ENCODE peak calls at places on chromosomes 7 and 10, in nine cellular contexts. P, C, X, R, G, T, K, S and D are unnamed samples.
A peak's percentile ranks its signal among the peaks of the same experiment; 100 is the strongest.

GRCh38 chr10:98055875-98056516 is 25.6 kb upstream of the CRTAC1 start:
- DNase-seq in P (no peak), C (peak; percentile 83), X (no peak), R (no peak), G (no peak), T (no peak), K (no peak), S (no peak), D (peak; percentile 30)

GRCh38 chr7:118169146-118169545 is 14.8 kb upstream of the LSM8 start:
- DNase-seq in P (no peak), C (no peak), X (no peak), R (no peak), G (peak; percentile 72), T (no peak), K (no peak), S (no peak), D (no peak)

GRCh38 chr10:61669161-61669755 is 6.5 kb downstream of the CABCOCO1 start:
- DNase-seq in P (no peak), C (no peak), X (no peak), R (no peak), G (no peak), T (no peak), K (no peak), S (no peak), D (no peak)

GRCh38 chr10:12965571-12965970 is 35.9 kb downstream of the CCDC3 start:
- DNase-seq in P (no peak), C (no peak), X (no peak), R (no peak), G (peak; percentile 11), T (no peak), K (no peak), S (no peak), D (no peak)

GRCh38 chr7:99504281-99504602 is 220 bp upstream of the ZKSCAN5 start:
- DNase-seq in P (no peak), C (peak; percentile 99), X (no peak), R (no peak), G (no peak), T (no peak), K (no peak), S (no peak), D (peak; percentile 99)

GRCh38 chr7:156949541-156950380 is at the start of gene NOM1:
- DNase-seq in P (peak; percentile 91), C (peak; percentile 95), X (peak; percentile 90), R (peak; percentile 89), G (peak; percentile 95), T (peak; percentile 92), K (peak; percentile 98), S (peak; percentile 90), D (peak; percentile 93)

GRCh38 chr7:41574377-41574776 is 128.5 kb downstream of the INHBA start:
- DNase-seq in P (no peak), C (no peak), X (no peak), R (no peak), G (peak; percentile 63), T (no peak), K (no peak), S (no peak), D (no peak)

GRCh38 chr10:127368937-127369336 is 172.5 kb upstream of the INSYN2A start:
- DNase-seq in P (no peak), C (no peak), X (no peak), R (no peak), G (no peak), T (no peak), K (no peak), S (no peak), D (no peak)

GRCh38 chr7:87875151-87876039 is 765 bp downstream of the SLC25A40 start:
- DNase-seq in P (no peak), C (peak; percentile 3), X (peak; percentile 19), R (peak; percentile 51), G (peak; percentile 32), T (no peak), K (peak; percentile 77), S (peak; percentile 54), D (no peak)

GRCh38 chr7:29193316-29194205 is 1.0 kb upstream of the CHN2 start:
- DNase-seq in P (no peak), C (peak; percentile 31), X (peak; percentile 35), R (no peak), G (peak; percentile 5), T (no peak), K (no peak), S (no peak), D (no peak)

GRCh38 chr7:131608112-131608498 is 51.7 kb upstream of the PODXL start:
- DNase-seq in P (no peak), C (peak; percentile 30), X (no peak), R (no peak), G (no peak), T (no peak), K (no peak), S (no peak), D (peak; percentile 43)

GRCh38 chr7:73774923-73775322 is 4.9 kb upstream of the CLDN3 start:
- DNase-seq in P (no peak), C (no peak), X (no peak), R (no peak), G (peak; percentile 26), T (no peak), K (no peak), S (no peak), D (peak; percentile 36)

GRCh38 chr7:147903871-147904576 is 686.5 kb upstream of the C7orf33 start:
- DNase-seq in P (no peak), C (peak; percentile 65), X (no peak), R (no peak), G (no peak), T (no peak), K (no peak), S (no peak), D (no peak)

GRCh38 chr7:120856621-120857352 is 1.2 kb downstream of the TSPAN12 start:
- DNase-seq in P (peak; percentile 53), C (peak; percentile 86), X (peak; percentile 59), R (peak; percentile 38), G (peak; percentile 47), T (peak; percentile 33), K (peak; percentile 79), S (peak; percentile 59), D (peak; percentile 15)

GRCh38 chr7:37391791-37392672 is 56.6 kb downstream of the ELMO1 start:
- DNase-seq in P (no peak), C (no peak), X (no peak), R (no peak), G (no peak), T (no peak), K (no peak), S (no peak), D (no peak)

DNA sequence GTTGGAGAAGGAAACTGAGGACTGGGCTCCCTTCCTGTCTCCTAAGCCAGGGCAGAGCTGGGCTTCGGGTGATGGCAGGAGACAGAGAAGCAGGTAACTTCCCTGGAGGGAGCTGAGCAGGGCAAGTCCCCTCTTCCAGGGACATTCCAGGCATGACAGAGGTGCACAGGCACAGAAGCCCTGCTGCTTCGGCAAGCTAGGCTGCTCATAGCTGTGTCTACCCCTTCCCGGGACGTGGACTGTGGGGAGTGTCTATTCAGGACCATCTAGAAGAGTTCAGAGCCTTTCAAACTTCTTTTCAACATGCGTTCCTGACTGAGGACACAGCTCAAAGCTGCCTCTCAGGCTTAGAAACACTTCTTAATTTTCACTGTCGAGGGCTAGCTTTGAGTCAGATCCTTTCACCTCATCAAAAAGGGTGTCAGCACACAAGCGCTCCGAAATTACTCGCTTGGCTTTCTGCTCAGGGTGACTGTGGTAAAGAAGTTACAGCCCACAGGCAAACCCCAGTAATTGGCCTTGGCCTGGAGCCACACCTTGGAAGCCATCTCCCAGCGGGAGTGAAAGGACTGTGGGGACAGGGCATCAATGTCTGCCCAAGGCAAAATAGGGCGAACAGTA is 63.7 kb upstream of the STEAP1B start:
- DNase-seq in P (peak; percentile 69), C (peak; percentile 36), X (no peak), R (no peak), G (peak; percentile 51), T (no peak), K (no peak), S (no peak), D (no peak)
- H3K4me1 ChIP-seq in P (peaks cover 73% of the 10 kb centered on the region), C (peaks cover 20% of the 10 kb centered on the region), X (peaks cover 7% of the 10 kb centered on the region), R (peaks cover 56% of the 10 kb centered on the region), G (peaks cover 62% of the 10 kb centered on the region), T (peaks cover 65% of the 10 kb centered on the region), K (peaks cover 5% of the 10 kb centered on the region), S (peaks cover 21% of the 10 kb centered on the region), D (peaks cover 26% of the 10 kb centered on the region)

DNA sequence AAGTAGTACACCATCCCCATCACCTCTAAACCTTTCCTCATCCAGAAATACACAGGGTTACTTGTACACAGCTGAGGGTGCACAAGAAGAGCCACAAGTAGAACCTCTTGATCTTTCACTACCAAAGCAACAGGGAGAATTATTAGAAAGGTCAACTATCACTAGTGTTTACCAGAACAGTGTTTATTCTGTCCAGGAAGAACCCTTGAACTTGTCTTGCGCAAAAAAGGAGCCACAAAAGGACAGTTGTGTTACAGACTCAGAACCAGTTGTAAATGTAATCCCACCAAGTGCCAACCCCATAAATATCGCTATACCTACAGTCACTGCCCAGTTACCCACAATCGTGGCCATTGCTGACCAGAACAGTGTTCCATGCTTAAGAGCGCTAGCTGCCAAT is 202.4 kb downstream of the ZEB1 start:
- DNase-seq in P (no peak), C (no peak), X (no peak), R (no peak), G (no peak), T (no peak), K (no peak), S (no peak), D (no peak)
- H3K36me3 ChIP-seq in P (no peaks in the 10 kb centered on the region), C (peaks cover 4% of the 10 kb centered on the region), X (no peaks in the 10 kb centered on the region), R (peaks cover 40% of the 10 kb centered on the region), G (peaks cover 74% of the 10 kb centered on the region), T (peaks cover 62% of the 10 kb centered on the region), K (peaks cover 7% of the 10 kb centered on the region), S (no peaks in the 10 kb centered on the region), D (peaks cover 28% of the 10 kb centered on the region)

GRCh38 chr10:50613150-50613549 is 10.6 kb downstream of the SGMS1 start:
- DNase-seq in P (no peak), C (no peak), X (no peak), R (no peak), G (no peak), T (no peak), K (no peak), S (no peak), D (no peak)

GRCh38 chr10:50614444-50615137 is 9.2 kb downstream of the SGMS1 start:
- DNase-seq in P (peak; percentile 58), C (peak; percentile 31), X (no peak), R (no peak), G (no peak), T (no peak), K (no peak), S (no peak), D (no peak)

GRCh38 chr10:50618624-50619023 is 5.1 kb downstream of the SGMS1 start:
- DNase-seq in P (no peak), C (no peak), X (no peak), R (no peak), G (no peak), T (no peak), K (no peak), S (no peak), D (no peak)

GRCh38 chr10:50613726-50614443 is 9.9 kb downstream of the SGMS1 start:
- DNase-seq in P (peak; percentile 4), C (no peak), X (no peak), R (no peak), G (no peak), T (no peak), K (no peak), S (no peak), D (no peak)

GRCh38 chr10:50615654-50616053 is 8.1 kb downstream of the SGMS1 start:
- DNase-seq in P (no peak), C (no peak), X (no peak), R (no peak), G (no peak), T (no peak), K (no peak), S (no peak), D (no peak)
- H3K4me1 ChIP-seq in P (peaks cover 36% of the 10 kb centered on the region), C (peaks cover 16% of the 10 kb centered on the region), X (no peaks in the 10 kb centered on the region), R (no peaks in the 10 kb centered on the region), G (no peaks in the 10 kb centered on the region), T (peaks cover 62% of the 10 kb centered on the region), K (peaks cover 2% of the 10 kb centered on the region), S (peaks cover 8% of the 10 kb centered on the region), D (peaks cover 24% of the 10 kb centered on the region)

GRCh38 chr10:28575852-28576251 is 42.9 kb downstream of the WAC start:
- DNase-seq in P (no peak), C (no peak), X (no peak), R (no peak), G (no peak), T (no peak), K (no peak), S (no peak), D (no peak)
- H3K36me3 ChIP-seq in P (peaks cover 12% of the 10 kb centered on the region), C (peaks cover 6% of the 10 kb centered on the region), X (no peaks in the 10 kb centered on the region), R (peaks cover 13% of the 10 kb centered on the region), G (peaks cover 30% of the 10 kb centered on the region), T (peaks cover 11% of the 10 kb centered on the region), K (no peaks in the 10 kb centered on the region), S (no peaks in the 10 kb centered on the region), D (peaks cover 9% of the 10 kb centered on the region)